ENCODE peak calls at places on chromosomes 1 and 21, in seven cellular contexts. R is IMR-90; E is dermis microvascular lymphatic vessel endothelial cell; Z is COR-L47; M is stimulated activated CD4-positive, alpha-beta T cell treated with anti-CD3 and anti-CD28 coated beads, Interleukin-12 subunit alpha, Interleukin-12 subunit beta, amount 100 ng/mL, for 48 hours; J is kidney glomerular epithelial cell; C is NCI-H446 treated with DMSO at 0.1 percent for 48 hours. P is an unnamed sample.

GRCh38 chr1:150551784-150552691 is 2.8 kb downstream of the ADAMTSL4 start:
- DNase-seq in E (peak), M (no peak), J (peak), C (no peak), R (peak), Z (no peak), P (peak)

GRCh38 chr1:42937141-42937696 is 21.4 kb downstream of the SLC2A1 start:
- DNase-seq in M (no peak), Z (no peak), J (no peak), C (no peak), E (no peak), R (peak), P (no peak)

GRCh38 chr1:234836786-234837185 is 226.8 kb upstream of the IRF2BP2 start:
- DNase-seq in R (no peak), C (peak), J (no peak), E (no peak), Z (no peak), M (no peak), P (no peak)

GRCh38 chr1:58927722-58928085 is 143.9 kb upstream of the JUN start:
- DNase-seq in E (no peak), C (no peak), M (no peak), Z (no peak), R (no peak), J (no peak), P (no peak)

GRCh38 chr1:232221790-232222499 is 408.0 kb downstream of the SIPA1L2 start:
- DNase-seq in J (peak), E (no peak), M (no peak), R (peak), Z (no peak), C (peak), P (no peak)

GRCh38 chr1:183416850-183417690 is 1.1 kb downstream of the NMNAT2 start:
- DNase-seq in C (peak), M (no peak), R (peak), E (peak), Z (peak), J (peak), P (peak)

GRCh38 chr1:212667223-212668139 is 32.2 kb downstream of the BATF3 start:
- DNase-seq in Z (no peak), E (peak), C (peak), R (peak), M (no peak), J (peak), P (peak)

GRCh38 chr21:25338415-25338814 is 268.9 kb downstream of the MRPL39 start:
- DNase-seq in Z (no peak), E (no peak), R (no peak), C (no peak), J (no peak), M (no peak), P (no peak)

GRCh38 chr1:119611701-119612113 is 36.4 kb downstream of the ZNF697 start:
- DNase-seq in C (no peak), E (peak), Z (peak), J (peak), M (peak), R (no peak), P (peak)

GRCh38 chr1:3431266-3431665 is 23.2 kb upstream of the ARHGEF16 start:
- DNase-seq in E (no peak), M (no peak), Z (no peak), R (no peak), C (no peak), J (no peak), P (no peak)

GRCh38 chr21:31768720-31769119 is 36.8 kb upstream of the SCAF4 start:
- DNase-seq in C (no peak), Z (no peak), M (no peak), J (no peak), R (no peak), E (no peak), P (no peak)

GRCh38 chr1:244052011-244052727 is 1.1 kb downstream of the ZBTB18 start:
- DNase-seq in M (no peak), J (no peak), R (peak), C (peak), E (peak), Z (no peak), P (peak)

GRCh38 chr1:6614019-6614952 is 755 bp downstream of the PHF13 start:
- DNase-seq in Z (no peak), C (no peak), J (peak), M (no peak), E (peak), R (peak), P (no peak)

GRCh38 chr1:19737413-19737812 is 62.3 kb downstream of the TMCO4 start:
- DNase-seq in C (no peak), J (peak), R (no peak), Z (peak), M (no peak), E (peak), P (peak)

GRCh38 chr1:108829498-108829916 is 27.4 kb downstream of the AKNAD1 start:
- DNase-seq in M (no peak), C (no peak), Z (no peak), E (peak), R (peak), J (no peak), P (peak)

GRCh38 chr1:9448132-9449105 is 90.8 kb upstream of the SLC25A33 start:
- DNase-seq in J (no peak), E (no peak), M (no peak), R (peak), Z (no peak), C (no peak), P (peak)

GRCh38 chr1:245084551-245084950 is 70.2 kb upstream of the KIF26B start:
- DNase-seq in J (no peak), C (no peak), E (no peak), M (no peak), R (peak), Z (no peak), P (no peak)

GRCh38 chr1:22371408-22371807 is 80.2 kb upstream of the ZBTB40 start:
- DNase-seq in J (no peak), C (no peak), R (no peak), Z (no peak), E (no peak), M (no peak), P (no peak)

GRCh38 chr1:39204441-39205081 is at the start of gene MACF1:
- DNase-seq in Z (no peak), E (peak), J (peak), M (no peak), C (no peak), R (peak), P (peak)

GRCh38 chr1:19013826-19014548 is 57.5 kb upstream of the IFFO2 start:
- DNase-seq in C (no peak), Z (no peak), M (no peak), R (no peak), J (no peak), E (no peak), P (no peak)

GRCh38 chr1:231357831-231358354 is 19.8 kb downstream of the SPRTN start:
- DNase-seq in E (peak), Z (peak), J (peak), R (peak), C (peak), M (no peak), P (peak)

GRCh38 chr21:24941316-24942185 is 665.7 kb downstream of the MRPL39 start:
- DNase-seq in J (peak), Z (no peak), C (peak), M (no peak), E (no peak), R (no peak), P (no peak)

GRCh38 chr1:205805082-205805711 is 7.8 kb downstream of the SLC41A1 start:
- DNase-seq in J (no peak), R (no peak), E (no peak), C (no peak), M (peak), Z (no peak), P (no peak)

GRCh38 chr1:59101518-59101917 is 195.4 kb upstream of the FGGY start:
- DNase-seq in E (no peak), J (no peak), R (no peak), C (no peak), M (no peak), Z (no peak), P (no peak)

GRCh38 chr1:161958425-161958824 is 65.2 kb downstream of the OLFML2B start:
- DNase-seq in R (peak), J (no peak), M (no peak), E (no peak), C (no peak), Z (no peak), P (no peak)

GRCh38 chr1:81802601-81803422 is 2.1 kb downstream of the ADGRL2 start:
- DNase-seq in J (peak), R (peak), E (peak), M (no peak), Z (peak), C (peak), P (peak)

GRCh38 chr1:18732686-18733085 is 102.0 kb downstream of the PAX7 start:
- DNase-seq in R (no peak), Z (no peak), E (no peak), J (no peak), M (no peak), C (no peak), P (no peak)

GRCh38 chr1:44485933-44486475 is 80.9 kb downstream of the RNF220 start:
- DNase-seq in E (no peak), R (no peak), C (no peak), Z (no peak), M (no peak), J (no peak), P (no peak)

GRCh38 chr1:3691421-3692204 is 39.3 kb downstream of the TP73 start:
- DNase-seq in Z (peak), E (no peak), J (no peak), C (no peak), R (no peak), M (no peak), P (no peak)

GRCh38 chr1:155880251-155880650 is 20.9 kb downstream of the SYT11 start:
- DNase-seq in E (no peak), C (no peak), Z (no peak), R (no peak), J (no peak), M (no peak), P (no peak)

GRCh38 chr1:112472142-112472541 is 36.6 kb upstream of the WNT2B start:
- DNase-seq in R (no peak), C (no peak), M (no peak), E (no peak), Z (no peak), J (no peak), P (no peak)

GRCh38 chr1:66244429-66244828 is 289.5 kb upstream of the SGIP1 start:
- DNase-seq in Z (no peak), E (no peak), M (no peak), J (no peak), R (no peak), C (no peak), P (no peak)

GRCh38 chr1:176205322-176205914 is 1.7 kb downstream of the COP1 start:
- DNase-seq in Z (no peak), E (peak), J (peak), C (no peak), M (no peak), R (peak), P (peak)

GRCh38 chr1:221381858-221382623 is 359.8 kb downstream of the DUSP10 start:
- DNase-seq in C (no peak), M (no peak), J (no peak), R (peak), E (no peak), Z (no peak), P (no peak)

GRCh38 chr1:65253800-65254319 is 55.5 kb upstream of the DNAJC6 start:
- DNase-seq in E (no peak), J (peak), M (no peak), C (no peak), Z (no peak), R (no peak), P (no peak)

GRCh38 chr1:201517631-201518030 is 10.7 kb upstream of the CSRP1 start:
- DNase-seq in E (no peak), J (no peak), M (no peak), Z (no peak), C (no peak), R (no peak), P (no peak)

GRCh38 chr1:113275083-113275482 is 115.2 kb upstream of the MAGI3 start:
- DNase-seq in E (no peak), Z (no peak), M (no peak), C (no peak), J (no peak), R (no peak), P (no peak)

GRCh38 chr1:243980071-243980470 is 71.0 kb upstream of the ZBTB18 start:
- DNase-seq in R (no peak), Z (no peak), M (no peak), J (no peak), E (no peak), C (no peak), P (no peak)

GRCh38 chr1:172143384-172144025 is 277.0 kb upstream of the C1orf105 start:
- DNase-seq in J (peak), M (no peak), E (peak), R (peak), C (no peak), Z (no peak), P (peak)

GRCh38 chr1:155000475-155000724 is 2.2 kb upstream of the ZBTB7B start:
- DNase-seq in J (no peak), C (no peak), Z (no peak), R (no peak), E (no peak), M (no peak), P (no peak)